ENCODE peak calls at places on chromosomes 7 and 10, in six cellular contexts. One of them, this sample, is unnamed.

GRCh38 chr10:102504179-102504975 is 605 bp downstream of the SUFU start:
- DNase-seq in right lobe of liver: peak; percentile 59
- DNase-seq in upper lobe of right lung: peak; percentile 71
- DNase-seq in body of pancreas: peak; percentile 17
- DNase-seq in IMR-90: peak; percentile 45
- DNase-seq in neural progenitor cell: peak; percentile 86
- DNase-seq in this sample: peak; percentile 46

GRCh38 chr7:74042746-74043522 is 15.0 kb downstream of the ELN start:
- DNase-seq in right lobe of liver: no peak
- DNase-seq in upper lobe of right lung: no peak
- DNase-seq in body of pancreas: peak; percentile 73
- DNase-seq in IMR-90: no peak
- DNase-seq in neural progenitor cell: no peak
- DNase-seq in this sample: no peak

GRCh38 chr10:117965984-117966383 is 80.8 kb downstream of the RAB11FIP2 start:
- DNase-seq in right lobe of liver: no peak
- DNase-seq in upper lobe of right lung: no peak
- DNase-seq in body of pancreas: no peak
- DNase-seq in IMR-90: no peak
- DNase-seq in neural progenitor cell: no peak
- DNase-seq in this sample: no peak

GRCh38 chr7:157893535-157894044 is 556.8 kb downstream of the DNAJB6 start:
- DNase-seq in right lobe of liver: no peak
- DNase-seq in upper lobe of right lung: peak; percentile 28
- DNase-seq in body of pancreas: no peak
- DNase-seq in IMR-90: no peak
- DNase-seq in neural progenitor cell: no peak
- DNase-seq in this sample: no peak

GRCh38 chr7:47942132-47942531 is 6.1 kb downstream of the PKD1L1 start:
- DNase-seq in right lobe of liver: no peak
- DNase-seq in upper lobe of right lung: no peak
- DNase-seq in body of pancreas: no peak
- DNase-seq in IMR-90: no peak
- DNase-seq in neural progenitor cell: no peak
- DNase-seq in this sample: no peak

GRCh38 chr7:77415822-77416620 is at the start of gene GSAP:
- DNase-seq in right lobe of liver: peak; percentile 86
- DNase-seq in upper lobe of right lung: peak; percentile 92
- DNase-seq in body of pancreas: peak; percentile 84
- DNase-seq in IMR-90: no peak
- DNase-seq in neural progenitor cell: peak; percentile 61
- DNase-seq in this sample: peak; percentile 72

GRCh38 chr10:21954690-21955089 is 48.8 kb downstream of the DNAJC1 start:
- DNase-seq in right lobe of liver: no peak
- DNase-seq in upper lobe of right lung: no peak
- DNase-seq in body of pancreas: no peak
- DNase-seq in IMR-90: no peak
- DNase-seq in neural progenitor cell: no peak
- DNase-seq in this sample: no peak

GRCh38 chr7:137967143-137968018 is 34.5 kb downstream of the CREB3L2 start:
- DNase-seq in right lobe of liver: no peak
- DNase-seq in upper lobe of right lung: no peak
- DNase-seq in body of pancreas: no peak
- DNase-seq in IMR-90: peak; percentile 80
- DNase-seq in neural progenitor cell: peak; percentile 13
- DNase-seq in this sample: no peak

GRCh38 chr7:137488038-137488437 is 144.5 kb upstream of the PTN start:
- DNase-seq in right lobe of liver: no peak
- DNase-seq in upper lobe of right lung: no peak
- DNase-seq in body of pancreas: no peak
- DNase-seq in IMR-90: peak; percentile 45
- DNase-seq in neural progenitor cell: no peak
- DNase-seq in this sample: no peak

GRCh38 chr7:111042842-111043241 is 48.1 kb upstream of the LRRN3 start:
- DNase-seq in right lobe of liver: no peak
- DNase-seq in upper lobe of right lung: no peak
- DNase-seq in body of pancreas: no peak
- DNase-seq in IMR-90: no peak
- DNase-seq in neural progenitor cell: no peak
- DNase-seq in this sample: no peak

GRCh38 chr7:123789817-123790216 is 41.0 kb upstream of the WASL start:
- DNase-seq in right lobe of liver: no peak
- DNase-seq in upper lobe of right lung: no peak
- DNase-seq in body of pancreas: no peak
- DNase-seq in IMR-90: no peak
- DNase-seq in neural progenitor cell: no peak
- DNase-seq in this sample: no peak

GRCh38 chr10:67669978-67670377 is 26.0 kb downstream of the CTNNA3 start:
- DNase-seq in right lobe of liver: no peak
- DNase-seq in upper lobe of right lung: no peak
- DNase-seq in body of pancreas: no peak
- DNase-seq in IMR-90: peak; percentile 8
- DNase-seq in neural progenitor cell: no peak
- DNase-seq in this sample: no peak

GRCh38 chr7:83936056-83936703 is 258.4 kb downstream of the SEMA3A start:
- DNase-seq in right lobe of liver: no peak
- DNase-seq in upper lobe of right lung: no peak
- DNase-seq in body of pancreas: peak; percentile 64
- DNase-seq in IMR-90: peak; percentile 81
- DNase-seq in neural progenitor cell: peak; percentile 78
- DNase-seq in this sample: peak; percentile 65

GRCh38 chr7:117672433-117672832 is 192.6 kb downstream of the CFTR start:
- DNase-seq in right lobe of liver: no peak
- DNase-seq in upper lobe of right lung: no peak
- DNase-seq in body of pancreas: no peak
- DNase-seq in IMR-90: no peak
- DNase-seq in neural progenitor cell: no peak
- DNase-seq in this sample: no peak

GRCh38 chr7:26627871-26628270 is 236.5 kb downstream of the SKAP2 start:
- DNase-seq in right lobe of liver: no peak
- DNase-seq in upper lobe of right lung: no peak
- DNase-seq in body of pancreas: no peak
- DNase-seq in IMR-90: no peak
- DNase-seq in neural progenitor cell: peak; percentile 22
- DNase-seq in this sample: no peak

GRCh38 chr10:17216901-17217395 is 11.1 kb upstream of the VIM start:
- DNase-seq in right lobe of liver: no peak
- DNase-seq in upper lobe of right lung: no peak
- DNase-seq in body of pancreas: no peak
- DNase-seq in IMR-90: no peak
- DNase-seq in neural progenitor cell: no peak
- DNase-seq in this sample: no peak
- H3K4me1 ChIP-seq in right lobe of liver: no peaks in the 10 kb centered on the region
- H3K4me1 ChIP-seq in upper lobe of right lung: peaks cover 24% of the 10 kb centered on the region
- H3K4me1 ChIP-seq in body of pancreas: no peaks in the 10 kb centered on the region
- H3K4me1 ChIP-seq in IMR-90: peaks cover 22% of the 10 kb centered on the region
- H3K4me1 ChIP-seq in neural progenitor cell: peaks cover 7% of the 10 kb centered on the region
- H3K4me1 ChIP-seq in this sample: peaks cover 27% of the 10 kb centered on the region

DNA sequence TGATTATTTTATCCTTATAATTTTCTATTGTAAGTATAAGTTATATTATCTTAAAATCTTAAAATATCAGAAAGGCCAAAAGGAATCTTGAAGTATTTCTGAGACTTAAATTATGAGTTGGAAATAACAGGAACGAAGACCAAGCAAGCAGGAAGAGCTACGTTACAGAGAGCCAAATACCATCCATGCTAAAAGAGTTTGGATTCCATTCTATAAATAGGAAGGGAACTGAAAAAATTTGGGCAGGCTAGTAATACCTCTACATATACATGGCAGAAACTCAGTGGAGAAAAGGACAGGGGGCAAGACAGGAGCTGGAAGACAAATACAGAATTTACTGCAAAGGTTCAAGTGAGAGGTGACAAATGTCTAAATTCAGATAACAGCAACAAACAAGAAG is 16.7 kb downstream of the ITGB1 start:
- DNase-seq in right lobe of liver: no peak
- DNase-seq in upper lobe of right lung: no peak
- DNase-seq in body of pancreas: no peak
- DNase-seq in IMR-90: no peak
- DNase-seq in neural progenitor cell: no peak
- DNase-seq in this sample: no peak
- H3K4me1 ChIP-seq in right lobe of liver: peaks cover 22% of the 10 kb centered on the region
- H3K4me1 ChIP-seq in upper lobe of right lung: peaks cover 67% of the 10 kb centered on the region
- H3K4me1 ChIP-seq in body of pancreas: peaks cover 76% of the 10 kb centered on the region
- H3K4me1 ChIP-seq in IMR-90: peaks cover 38% of the 10 kb centered on the region
- H3K4me1 ChIP-seq in neural progenitor cell: peaks cover 33% of the 10 kb centered on the region
- H3K4me1 ChIP-seq in this sample: peaks cover 81% of the 10 kb centered on the region

DNA sequence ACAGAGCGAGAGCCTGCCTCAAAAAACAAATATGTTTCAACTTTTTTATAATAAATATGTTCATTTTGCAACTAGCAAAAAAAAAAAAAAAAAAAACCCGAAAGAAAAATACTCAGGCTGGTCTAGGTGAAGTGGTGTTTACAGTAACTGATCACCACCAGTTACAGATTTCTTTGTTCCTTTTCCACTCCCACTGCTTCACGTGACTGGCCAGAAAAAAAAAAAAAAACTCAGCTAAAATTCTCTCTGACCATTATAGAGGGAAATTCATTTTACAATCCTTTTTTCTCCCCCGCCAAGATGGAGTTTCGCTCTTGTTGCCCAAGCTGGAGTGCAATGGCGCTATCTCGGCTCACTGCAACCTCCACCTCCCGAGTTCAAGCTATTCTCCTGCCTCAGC is 4.6 kb upstream of the ASCC1 start:
- DNase-seq in right lobe of liver: no peak
- DNase-seq in upper lobe of right lung: no peak
- DNase-seq in body of pancreas: no peak
- DNase-seq in IMR-90: no peak
- DNase-seq in neural progenitor cell: no peak
- DNase-seq in this sample: no peak
- H3K4me1 ChIP-seq in right lobe of liver: no peaks in the 10 kb centered on the region
- H3K4me1 ChIP-seq in upper lobe of right lung: peaks cover 43% of the 10 kb centered on the region
- H3K4me1 ChIP-seq in body of pancreas: peaks cover 63% of the 10 kb centered on the region
- H3K4me1 ChIP-seq in IMR-90: peaks cover 5% of the 10 kb centered on the region
- H3K4me1 ChIP-seq in neural progenitor cell: peaks cover 5% of the 10 kb centered on the region
- H3K4me1 ChIP-seq in this sample: peaks cover 24% of the 10 kb centered on the region

GRCh38 chr10:130470286-130470685 is 334.1 kb downstream of the GLRX3 start:
- DNase-seq in right lobe of liver: no peak
- DNase-seq in upper lobe of right lung: peak; percentile 33
- DNase-seq in body of pancreas: no peak
- DNase-seq in IMR-90: no peak
- DNase-seq in neural progenitor cell: no peak
- DNase-seq in this sample: no peak
- H3K4me1 ChIP-seq in right lobe of liver: no peaks in the 10 kb centered on the region
- H3K4me1 ChIP-seq in upper lobe of right lung: no peaks in the 10 kb centered on the region
- H3K4me1 ChIP-seq in body of pancreas: no peaks in the 10 kb centered on the region
- H3K4me1 ChIP-seq in IMR-90: no peaks in the 10 kb centered on the region
- H3K4me1 ChIP-seq in neural progenitor cell: no peaks in the 10 kb centered on the region
- H3K4me1 ChIP-seq in this sample: no peaks in the 10 kb centered on the region

DNA sequence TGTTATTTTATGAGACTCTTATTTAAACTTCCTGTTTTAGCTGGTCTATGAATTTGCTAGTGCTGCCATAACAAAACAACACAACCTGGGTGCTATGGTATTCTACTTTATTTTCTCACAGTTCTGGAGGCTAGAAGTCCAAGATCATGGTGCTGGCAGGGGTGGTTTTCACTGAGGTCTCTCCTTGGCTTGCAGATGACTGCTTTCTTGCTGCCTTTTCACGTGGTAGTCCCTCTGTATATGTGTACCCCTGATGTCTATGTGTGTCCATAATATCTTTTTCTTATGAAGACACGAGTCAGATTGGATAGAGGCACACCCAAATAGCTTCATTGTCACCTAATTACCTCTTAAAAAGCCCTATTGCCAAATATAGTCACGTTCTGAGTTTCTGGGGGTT is 270.5 kb downstream of the BMPER start:
- DNase-seq in right lobe of liver: no peak
- DNase-seq in upper lobe of right lung: no peak
- DNase-seq in body of pancreas: no peak
- DNase-seq in IMR-90: no peak
- DNase-seq in neural progenitor cell: no peak
- DNase-seq in this sample: no peak
- H3K4me1 ChIP-seq in right lobe of liver: no peaks in the 10 kb centered on the region
- H3K4me1 ChIP-seq in upper lobe of right lung: no peaks in the 10 kb centered on the region
- H3K4me1 ChIP-seq in body of pancreas: no peaks in the 10 kb centered on the region
- H3K4me1 ChIP-seq in IMR-90: no peaks in the 10 kb centered on the region
- H3K4me1 ChIP-seq in neural progenitor cell: peaks cover 7% of the 10 kb centered on the region
- H3K4me1 ChIP-seq in this sample: no peaks in the 10 kb centered on the region

GRCh38 chr7:44882899-44883298 is 2.4 kb downstream of the PURB start:
- DNase-seq in right lobe of liver: no peak
- DNase-seq in upper lobe of right lung: no peak
- DNase-seq in body of pancreas: no peak
- DNase-seq in IMR-90: peak; percentile 26
- DNase-seq in neural progenitor cell: no peak
- DNase-seq in this sample: no peak
- H3K4me1 ChIP-seq in right lobe of liver: peaks cover 4% of the 10 kb centered on the region
- H3K4me1 ChIP-seq in upper lobe of right lung: peaks cover 55% of the 10 kb centered on the region
- H3K4me1 ChIP-seq in body of pancreas: peaks cover 60% of the 10 kb centered on the region
- H3K4me1 ChIP-seq in IMR-90: peaks cover 11% of the 10 kb centered on the region
- H3K4me1 ChIP-seq in neural progenitor cell: peaks cover 47% of the 10 kb centered on the region
- H3K4me1 ChIP-seq in this sample: peaks cover 69% of the 10 kb centered on the region